ENCODE peak calls at places on chromosomes 13 and 19, in nine cellular contexts. Q is caudate nucleus; O is fibroblast of lung; G is left lung; W is naive thymus-derived CD4-positive, alpha-beta T cell; S is right cardiac atrium; T is testis; D is heart right ventricle; M is RWPE1. Z is an unnamed sample.

GRCh38 chr13:97253581-97254293 is 31.6 kb downstream of the MBNL2 start:
- DNase-seq in M (no peak), W (no peak), D (no peak), T (no peak), S (no peak), O (no peak), Q (no peak), G (no peak), Z (no peak)

GRCh38 chr19:46746281-46746965 is at the start of gene STRN4:
- DNase-seq in W (peak; percentile 29), Q (no peak), S (peak; percentile 55), D (no peak), O (peak; percentile 43), T (peak; percentile 51), M (peak; percentile 90), G (no peak), Z (no peak)

GRCh38 chr19:41758846-41759245 is 3.5 kb downstream of the CEACAM6 start:
- DNase-seq in G (no peak), W (no peak), T (no peak), D (no peak), O (no peak), Q (no peak), S (no peak), M (no peak), Z (no peak)

GRCh38 chr19:35120492-35120891 is 4.9 kb downstream of the FXYD3 start:
- DNase-seq in Q (no peak), D (no peak), W (no peak), S (no peak), T (no peak), M (peak; percentile 93), O (peak; percentile 58), G (no peak), Z (no peak)

GRCh38 chr19:31312004-31312403 is 37.2 kb downstream of the TSHZ3 start:
- DNase-seq in T (no peak), D (peak; percentile 34), G (peak; percentile 63), S (peak; percentile 35), Q (no peak), W (no peak), O (peak; percentile 93), M (no peak), Z (no peak)

GRCh38 chr13:57933606-57934005 is 302.1 kb downstream of the PCDH17 start:
- DNase-seq in Q (no peak), D (no peak), S (no peak), T (no peak), O (peak; percentile 31), M (no peak), G (no peak), W (no peak), Z (no peak)

GRCh38 chr13:73142091-73142490 is 83.3 kb downstream of the KLF5 start:
- DNase-seq in O (peak; percentile 14), M (no peak), W (no peak), G (no peak), T (no peak), Q (no peak), D (no peak), S (no peak), Z (no peak)

GRCh38 chr19:4431808-4432674 is 25.6 kb downstream of the UBXN6 start:
- DNase-seq in Q (no peak), O (no peak), G (no peak), M (no peak), S (no peak), T (no peak), W (no peak), D (no peak), Z (no peak)

GRCh38 chr19:43634877-43635560 is 4.6 kb downstream of the CADM4 start:
- DNase-seq in D (no peak), M (no peak), G (no peak), W (no peak), Q (peak; percentile 71), S (no peak), T (peak; percentile 36), O (no peak), Z (no peak)

GRCh38 chr13:20702945-20703784 is at the start of gene IL17D:
- DNase-seq in D (no peak), O (no peak), M (peak; percentile 32), Q (peak; percentile 13), W (peak; percentile 36), G (no peak), T (no peak), S (no peak), Z (no peak)

GRCh38 chr19:1810439-1811160 is 1.5 kb downstream of the ATP8B3 start:
- DNase-seq in S (no peak), G (no peak), D (no peak), W (no peak), M (no peak), Q (no peak), T (no peak), O (no peak), Z (no peak)

GRCh38 chr19:1812426-1813196 is 535 bp upstream of the ATP8B3 start:
- DNase-seq in D (peak; percentile 91), W (peak; percentile 82), Q (peak; percentile 73), G (peak; percentile 98), T (peak; percentile 96), M (peak; percentile 96), O (peak; percentile 91), S (peak; percentile 96), Z (peak; percentile 93)

GRCh38 chr19:1813197-1813836 is 1.2 kb upstream of the ATP8B3 start:
- DNase-seq in W (no peak), G (no peak), S (no peak), D (no peak), Q (no peak), O (no peak), M (no peak), T (no peak), Z (no peak)

GRCh38 chr19:1811472-1811894 is 593 bp downstream of the ATP8B3 start:
- DNase-seq in O (peak; percentile 61), D (peak; percentile 42), S (peak; percentile 74), Q (no peak), W (no peak), M (peak; percentile 91), G (peak; percentile 78), T (no peak), Z (peak; percentile 86)

DNA sequence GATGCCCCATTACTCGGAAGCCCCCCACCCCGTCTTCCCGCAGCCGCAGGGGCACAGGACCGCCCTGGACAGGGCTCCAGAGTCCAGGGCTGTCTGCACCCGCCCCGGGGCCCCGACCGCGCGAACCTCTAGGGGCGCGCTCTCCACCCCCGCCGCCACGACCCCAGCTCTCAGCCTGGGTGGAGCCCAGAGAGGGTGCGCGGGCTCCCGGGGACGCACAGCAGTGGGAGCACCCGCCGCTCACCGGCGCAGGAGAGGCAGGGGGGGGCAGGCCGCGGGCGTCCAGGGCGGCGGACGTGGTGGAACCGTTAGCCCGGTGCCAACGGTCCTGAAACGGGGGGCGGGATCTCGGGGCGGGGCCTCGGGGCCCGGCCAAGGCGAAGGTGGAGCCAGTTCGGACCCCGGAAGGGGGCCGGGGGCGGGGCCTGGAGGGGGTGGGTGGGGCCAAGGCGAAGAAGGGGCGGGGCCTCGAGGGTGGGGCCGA is at the start of gene ATP8B3:
- DNase-seq in W (peak; percentile 21), D (no peak), G (no peak), M (peak; percentile 98), T (no peak), Q (no peak), S (no peak), O (no peak), Z (no peak)
- H3K27ac ChIP-seq in W (peak within 1 kb of the TSS; percentile 63), D (peak within 1 kb of the TSS; percentile 51), G (peak within 1 kb of the TSS; percentile 81), M (peak within 1 kb of the TSS; percentile 93), T (peak within 1 kb of the TSS; percentile 33), Q (peak within 1 kb of the TSS; percentile 44), S (peak within 1 kb of the TSS; percentile 40), O (peak within 1 kb of the TSS; percentile 73), Z (peak within 1 kb of the TSS; percentile 60)

GRCh38 chr13:42333613-42334328 is 61.8 kb downstream of the AKAP11 start:
- DNase-seq in Q (no peak), G (no peak), M (peak; percentile 40), O (peak; percentile 13), T (peak; percentile 23), W (peak; percentile 16), D (no peak), S (no peak), Z (no peak)

GRCh38 chr13:42328672-42329071 is 56.7 kb downstream of the AKAP11 start:
- DNase-seq in D (no peak), Q (no peak), G (no peak), T (no peak), S (no peak), M (no peak), O (no peak), W (no peak), Z (no peak)

GRCh38 chr13:42329239-42329638 is 57.3 kb downstream of the AKAP11 start:
- DNase-seq in M (no peak), W (no peak), D (no peak), S (no peak), Q (no peak), T (no peak), G (no peak), O (no peak), Z (no peak)

GRCh38 chr13:42327725-42328124 is 55.8 kb downstream of the AKAP11 start:
- DNase-seq in G (no peak), D (no peak), S (no peak), O (no peak), T (no peak), W (no peak), Q (no peak), M (no peak), Z (no peak)

DNA sequence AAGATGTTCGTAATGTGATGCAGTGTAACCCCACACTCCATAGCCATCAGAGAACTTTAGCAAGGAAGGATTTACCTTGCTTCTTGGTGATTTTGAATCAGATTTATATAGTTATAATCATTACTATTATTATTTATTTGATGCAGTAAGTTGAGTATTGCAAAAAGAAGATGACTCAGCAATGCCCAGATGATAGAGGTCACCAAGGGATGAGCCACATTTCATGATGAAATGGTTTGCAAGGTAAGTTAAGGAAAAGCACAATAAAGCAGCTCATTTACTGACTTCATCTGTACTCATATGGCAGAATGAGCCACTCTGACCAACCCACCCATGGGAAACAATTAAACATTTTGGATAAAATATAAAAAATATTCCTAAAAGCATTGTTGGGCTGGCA is 59.0 kb downstream of the AKAP11 start:
- DNase-seq in D (no peak), M (no peak), S (no peak), Q (no peak), O (no peak), G (no peak), W (no peak), T (no peak), Z (no peak)
- H3K27ac ChIP-seq in D (no peak overlapping the region), M (no peak overlapping the region), S (no peak overlapping the region), Q (no peak overlapping the region), O (no peak overlapping the region), G (no peak overlapping the region), W (no peak overlapping the region), T (no peak overlapping the region), Z (no peak overlapping the region)

DNA sequence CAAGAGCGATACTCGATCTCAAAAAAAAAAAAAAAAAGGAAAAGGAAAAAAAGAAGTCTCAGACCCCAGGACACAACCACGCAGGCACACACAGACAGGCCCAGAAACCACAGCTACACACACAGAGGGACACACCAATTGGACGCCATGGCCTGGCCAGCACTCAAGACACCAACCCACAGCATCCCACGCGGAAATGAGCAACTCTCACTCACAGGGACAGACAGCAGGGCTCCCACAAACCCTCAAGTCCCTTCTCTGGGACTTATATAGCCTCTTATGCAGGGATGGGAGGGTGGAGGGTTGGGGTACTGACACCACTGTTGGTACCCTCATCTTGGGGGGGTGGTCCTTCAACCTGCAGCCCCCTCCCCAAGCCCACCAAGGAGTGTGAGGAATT is 5.9 kb downstream of the NOTCH3 start:
- DNase-seq in G (no peak), M (no peak), S (no peak), O (peak; percentile 80), T (no peak), W (no peak), Q (no peak), D (peak; percentile 29), Z (no peak)
- H3K27ac ChIP-seq in G (peak overlapping the region; percentile 23), M (peak overlapping the region; percentile 54), S (peak overlapping the region; percentile 57), O (peak overlapping the region; percentile 26), T (no peak overlapping the region), W (no peak overlapping the region), Q (no peak overlapping the region), D (peak overlapping the region; percentile 85), Z (peak overlapping the region; percentile 48)

GRCh38 chr13:111219306-111219705 is 101.1 kb upstream of the TEX29 start:
- DNase-seq in T (no peak), D (peak; percentile 49), W (no peak), M (no peak), G (no peak), Q (no peak), O (peak; percentile 88), S (peak; percentile 48), Z (peak; percentile 58)
- H3K27ac ChIP-seq in T (peak overlapping the region; percentile 83), D (peak overlapping the region; percentile 52), W (no peak overlapping the region), M (no peak overlapping the region), G (no peak overlapping the region), Q (peak overlapping the region; percentile 48), O (peak overlapping the region; percentile 38), S (no peak overlapping the region), Z (peak overlapping the region; percentile 54)

Z was measured in right atrium auricular region.